ENCODE peak calls at places on chromosomes 12 and 14, in eight cellular contexts. Q, Y, F, J, G, P, U and L are unnamed samples.

GRCh38 chr12:96886998-96887677 is 19.9 kb upstream of the NEDD1 start:
- DNase-seq in Q (no peak), Y (no peak), F (no peak), J (no peak), G (no peak), P (peak; percentile 26), U (peak; percentile 68), L (no peak)

GRCh38 chr14:74085047-74085637 is 386 bp downstream of the LIN52 start:
- DNase-seq in Q (no peak), Y (no peak), F (peak; percentile 59), J (no peak), G (peak; percentile 17), P (no peak), U (no peak), L (no peak)

GRCh38 chr12:121154793-121155375 is 22.2 kb downstream of the P2RX7 start:
- DNase-seq in Q (no peak), Y (no peak), F (no peak), J (no peak), G (no peak), P (no peak), U (no peak), L (no peak)

GRCh38 chr12:84157170-84157569 is 755.4 kb downstream of the SLC6A15 start:
- DNase-seq in Q (no peak), Y (no peak), F (no peak), J (no peak), G (no peak), P (no peak), U (no peak), L (no peak)

GRCh38 chr14:33711761-33712160 is 239.1 kb downstream of the EGLN3 start:
- DNase-seq in Q (no peak), Y (no peak), F (no peak), J (no peak), G (no peak), P (no peak), U (no peak), L (no peak)

GRCh38 chr14:35400707-35401421 is 3.7 kb downstream of the NFKBIA start:
- DNase-seq in Q (peak; percentile 55), Y (no peak), F (no peak), J (no peak), G (peak; percentile 39), P (peak; percentile 76), U (no peak), L (no peak)

GRCh38 chr12:124157416-124157815 is 137.5 kb upstream of the RFLNA start:
- DNase-seq in Q (peak; percentile 81), Y (no peak), F (no peak), J (no peak), G (no peak), P (no peak), U (no peak), L (no peak)

GRCh38 chr12:31265722-31266121 is 60.2 kb downstream of the SINHCAF start:
- DNase-seq in Q (no peak), Y (no peak), F (no peak), J (no peak), G (no peak), P (no peak), U (no peak), L (no peak)

GRCh38 chr12:87086118-87086891 is 830.1 kb upstream of the MGAT4C start:
- DNase-seq in Q (no peak), Y (no peak), F (no peak), J (no peak), G (no peak), P (no peak), U (no peak), L (no peak)

GRCh38 chr12:131235871-131236271 is 282.2 kb downstream of the ADGRD1 start:
- DNase-seq in Q (no peak), Y (no peak), F (no peak), J (no peak), G (no peak), P (no peak), U (no peak), L (no peak)

GRCh38 chr12:129827985-129828384 is 75.8 kb downstream of the TMEM132D start:
- DNase-seq in Q (no peak), Y (no peak), F (no peak), J (no peak), G (no peak), P (no peak), U (no peak), L (no peak)

GRCh38 chr12:20345866-20346265 is 22.5 kb upstream of the PDE3A start:
- DNase-seq in Q (no peak), Y (no peak), F (no peak), J (no peak), G (no peak), P (peak; percentile 48), U (no peak), L (no peak)

GRCh38 chr14:75389679-75390078 is 38.1 kb upstream of the JDP2 start:
- DNase-seq in Q (no peak), Y (no peak), F (peak; percentile 78), J (no peak), G (no peak), P (no peak), U (no peak), L (no peak)

GRCh38 chr12:55188974-55189556 is 31.8 kb upstream of the OR10A7 start:
- DNase-seq in Q (no peak), Y (peak; percentile 47), F (peak; percentile 62), J (no peak), G (no peak), P (peak; percentile 87), U (peak; percentile 48), L (no peak)

GRCh38 chr14:32588448-32589320 is 259.6 kb downstream of the AKAP6 start:
- DNase-seq in Q (no peak), Y (no peak), F (no peak), J (no peak), G (no peak), P (peak; percentile 36), U (no peak), L (no peak)

GRCh38 chr12:68240975-68241374 is 12.4 kb downstream of the IL22 start:
- DNase-seq in Q (no peak), Y (no peak), F (no peak), J (no peak), G (no peak), P (peak; percentile 8), U (no peak), L (no peak)

GRCh38 chr14:97603201-97603600 is 806.0 kb downstream of the VRK1 start:
- DNase-seq in Q (no peak), Y (no peak), F (no peak), J (no peak), G (no peak), P (no peak), U (no peak), L (no peak)

GRCh38 chr12:104381721-104382480 is 74.8 kb upstream of the CHST11 start:
- DNase-seq in Q (peak; percentile 79), Y (peak; percentile 83), F (peak; percentile 70), J (peak; percentile 85), G (peak; percentile 84), P (peak; percentile 77), U (peak; percentile 51), L (peak; percentile 74)

GRCh38 chr14:97446087-97446486 is 648.9 kb downstream of the VRK1 start:
- DNase-seq in Q (no peak), Y (no peak), F (no peak), J (no peak), G (no peak), P (no peak), U (no peak), L (no peak)

GRCh38 chr12:126019385-126019784 is 954.1 kb downstream of the AACS start:
- DNase-seq in Q (no peak), Y (no peak), F (no peak), J (no peak), G (no peak), P (no peak), U (no peak), L (no peak)
- H3K9me3 ChIP-seq in Q (peaks cover 12% of the 10 kb centered on the region), Y (peaks cover 19% of the 10 kb centered on the region), F (no peaks in the 10 kb centered on the region), J (no peaks in the 10 kb centered on the region), G (no peaks in the 10 kb centered on the region), P (peaks cover 4% of the 10 kb centered on the region), U (peaks cover 25% of the 10 kb centered on the region), L (peaks cover 53% of the 10 kb centered on the region)

DNA sequence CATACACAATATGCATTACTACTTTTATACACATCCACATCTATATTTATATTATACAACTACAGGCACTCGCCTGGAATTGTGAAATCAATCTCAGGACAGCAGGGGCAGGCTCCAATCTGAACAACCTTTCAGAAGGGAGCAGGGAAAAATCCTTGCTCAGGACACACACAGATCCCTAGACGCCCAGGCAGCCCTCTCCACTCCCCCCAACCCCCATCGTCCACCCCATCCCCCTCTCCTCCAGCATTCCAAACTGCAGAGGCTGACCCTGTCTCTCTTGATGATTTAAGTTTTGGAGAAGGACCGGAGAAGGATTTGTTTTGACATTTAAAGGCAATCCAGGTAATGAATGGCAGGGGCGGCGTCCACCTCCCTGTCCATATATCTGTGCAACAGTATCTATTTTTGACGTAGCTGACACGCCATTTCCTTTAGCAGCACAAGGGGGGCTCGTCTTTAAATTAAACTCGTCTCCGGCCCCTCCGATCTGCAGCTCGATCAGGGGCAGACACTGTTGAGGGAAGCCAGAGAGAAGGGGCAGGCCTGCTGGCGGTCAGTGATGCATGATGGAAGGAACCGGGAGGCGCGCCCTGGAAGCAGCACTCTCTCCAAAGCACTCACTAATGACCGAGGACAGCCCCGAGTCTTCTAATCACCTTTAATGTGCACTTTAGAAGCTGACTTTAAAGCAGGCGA is 95.0 kb upstream of the TBX5 start:
- DNase-seq in Q (no peak), Y (no peak), F (no peak), J (no peak), G (no peak), P (no peak), U (no peak), L (no peak)
- H3K27me3 ChIP-seq in Q (peaks cover 3% of the 10 kb centered on the region), Y (peaks cover 5% of the 10 kb centered on the region), F (peaks cover 32% of the 10 kb centered on the region), J (no peaks in the 10 kb centered on the region), G (peaks cover 30% of the 10 kb centered on the region), P (no peaks in the 10 kb centered on the region), U (peaks cover 11% of the 10 kb centered on the region), L (peaks cover 95% of the 10 kb centered on the region)

GRCh38 chr14:65360144-65360784 is 52.3 kb upstream of the FUT8 start:
- DNase-seq in Q (no peak), Y (no peak), F (peak; percentile 64), J (no peak), G (no peak), P (no peak), U (no peak), L (no peak)

GRCh38 chr14:65357091-65357490 is 55.4 kb upstream of the FUT8 start:
- DNase-seq in Q (no peak), Y (no peak), F (peak; percentile 80), J (no peak), G (no peak), P (no peak), U (no peak), L (peak; percentile 28)

GRCh38 chr14:65361920-65362319 is 50.6 kb upstream of the FUT8 start:
- DNase-seq in Q (peak; percentile 75), Y (no peak), F (no peak), J (no peak), G (no peak), P (no peak), U (peak; percentile 73), L (peak; percentile 26)

GRCh38 chr14:65356327-65356836 is 56.1 kb upstream of the FUT8 start:
- DNase-seq in Q (no peak), Y (no peak), F (peak; percentile 100), J (no peak), G (no peak), P (peak; percentile 51), U (peak; percentile 53), L (no peak)

GRCh38 chr14:65359503-65359902 is 53.0 kb upstream of the FUT8 start:
- DNase-seq in Q (no peak), Y (no peak), F (peak; percentile 46), J (no peak), G (no peak), P (peak; percentile 62), U (no peak), L (no peak)
- TF ChIP-seq CTCF in Q (no peak), Y (no peak), F (peak; percentile 42), J (no peak), G (no peak), P (no peak), U (peak; percentile 6), L (no peak)

GRCh38 chr12:126117502-126117901 is 1052.3 kb downstream of the AACS start:
- DNase-seq in Q (no peak), Y (no peak), F (no peak), J (no peak), G (no peak), P (no peak), U (no peak), L (no peak)
- H3K9me3 ChIP-seq in Q (no peaks in the 10 kb centered on the region), Y (no peaks in the 10 kb centered on the region), F (no peaks in the 10 kb centered on the region), J (no peaks in the 10 kb centered on the region), G (no peaks in the 10 kb centered on the region), P (peaks cover 11% of the 10 kb centered on the region), U (peaks cover 23% of the 10 kb centered on the region), L (no peaks in the 10 kb centered on the region)